ENCODE peak calls at places on chromosome 16, in seven cellular contexts. One of them, this sample, is unnamed.
A peak's percentile ranks its signal among the peaks of the same experiment; 100 is the strongest.

GRCh38 chr16:2842340-2843000 is 12.4 kb downstream of the ZG16B start:
- DNase-seq in sciatic nerve: peak; percentile 66
- DNase-seq in MG63: no peak
- DNase-seq in activated CD4-positive, CD25-positive, alpha-beta regulatory T cell treated with anti-CD3 and anti-CD28 coated beads, Interleukin-2, amount 50 U/mL, for 16 hours: peak; percentile 51
- DNase-seq in activated CD4-positive, alpha-beta memory T cell treated with anti-CD3 and anti-CD28 coated beads, Interleukin-2, amount 10 ng/mL, durations not matched to agents 7 days and 5 days: peak; percentile 76
- DNase-seq in 8988T: peak; percentile 55
- DNase-seq in NCI-H1048: no peak
- DNase-seq in this sample: no peak

GRCh38 chr16:4947722-4948503 is 10.2 kb upstream of the SEC14L5 start:
- DNase-seq in sciatic nerve: no peak
- DNase-seq in MG63: no peak
- DNase-seq in activated CD4-positive, CD25-positive, alpha-beta regulatory T cell treated with anti-CD3 and anti-CD28 coated beads, Interleukin-2, amount 50 U/mL, for 16 hours: no peak
- DNase-seq in activated CD4-positive, alpha-beta memory T cell treated with anti-CD3 and anti-CD28 coated beads, Interleukin-2, amount 10 ng/mL, durations not matched to agents 7 days and 5 days: no peak
- DNase-seq in 8988T: no peak
- DNase-seq in NCI-H1048: no peak
- DNase-seq in this sample: no peak

GRCh38 chr16:27189335-27189972 is 13.9 kb upstream of the KDM8 start:
- DNase-seq in sciatic nerve: no peak
- DNase-seq in MG63: no peak
- DNase-seq in activated CD4-positive, CD25-positive, alpha-beta regulatory T cell treated with anti-CD3 and anti-CD28 coated beads, Interleukin-2, amount 50 U/mL, for 16 hours: no peak
- DNase-seq in activated CD4-positive, alpha-beta memory T cell treated with anti-CD3 and anti-CD28 coated beads, Interleukin-2, amount 10 ng/mL, durations not matched to agents 7 days and 5 days: no peak
- DNase-seq in 8988T: no peak
- DNase-seq in NCI-H1048: no peak
- DNase-seq in this sample: no peak

GRCh38 chr16:58733248-58733670 is 857 bp downstream of the GOT2 start:
- DNase-seq in sciatic nerve: no peak
- DNase-seq in MG63: no peak
- DNase-seq in activated CD4-positive, CD25-positive, alpha-beta regulatory T cell treated with anti-CD3 and anti-CD28 coated beads, Interleukin-2, amount 50 U/mL, for 16 hours: no peak
- DNase-seq in activated CD4-positive, alpha-beta memory T cell treated with anti-CD3 and anti-CD28 coated beads, Interleukin-2, amount 10 ng/mL, durations not matched to agents 7 days and 5 days: no peak
- DNase-seq in 8988T: no peak
- DNase-seq in NCI-H1048: no peak
- DNase-seq in this sample: no peak

GRCh38 chr16:19001788-19002187 is 18.1 kb downstream of the TMC7 start:
- DNase-seq in sciatic nerve: no peak
- DNase-seq in MG63: peak; percentile 98
- DNase-seq in activated CD4-positive, CD25-positive, alpha-beta regulatory T cell treated with anti-CD3 and anti-CD28 coated beads, Interleukin-2, amount 50 U/mL, for 16 hours: no peak
- DNase-seq in activated CD4-positive, alpha-beta memory T cell treated with anti-CD3 and anti-CD28 coated beads, Interleukin-2, amount 10 ng/mL, durations not matched to agents 7 days and 5 days: no peak
- DNase-seq in 8988T: no peak
- DNase-seq in NCI-H1048: no peak
- DNase-seq in this sample: no peak

GRCh38 chr16:1767116-1767994 is 4.0 kb downstream of the NME3 start:
- DNase-seq in sciatic nerve: no peak
- DNase-seq in MG63: no peak
- DNase-seq in activated CD4-positive, CD25-positive, alpha-beta regulatory T cell treated with anti-CD3 and anti-CD28 coated beads, Interleukin-2, amount 50 U/mL, for 16 hours: no peak
- DNase-seq in activated CD4-positive, alpha-beta memory T cell treated with anti-CD3 and anti-CD28 coated beads, Interleukin-2, amount 10 ng/mL, durations not matched to agents 7 days and 5 days: no peak
- DNase-seq in 8988T: no peak
- DNase-seq in NCI-H1048: no peak
- DNase-seq in this sample: no peak

GRCh38 chr16:46817961-46818360 is 13.0 kb downstream of the C16orf87 start:
- DNase-seq in sciatic nerve: no peak
- DNase-seq in MG63: peak; percentile 69
- DNase-seq in activated CD4-positive, CD25-positive, alpha-beta regulatory T cell treated with anti-CD3 and anti-CD28 coated beads, Interleukin-2, amount 50 U/mL, for 16 hours: no peak
- DNase-seq in activated CD4-positive, alpha-beta memory T cell treated with anti-CD3 and anti-CD28 coated beads, Interleukin-2, amount 10 ng/mL, durations not matched to agents 7 days and 5 days: no peak
- DNase-seq in 8988T: no peak
- DNase-seq in NCI-H1048: no peak
- DNase-seq in this sample: no peak

GRCh38 chr16:87344931-87345631 is 27.9 kb upstream of the C16orf95 start:
- DNase-seq in sciatic nerve: no peak
- DNase-seq in MG63: no peak
- DNase-seq in activated CD4-positive, CD25-positive, alpha-beta regulatory T cell treated with anti-CD3 and anti-CD28 coated beads, Interleukin-2, amount 50 U/mL, for 16 hours: peak; percentile 0
- DNase-seq in activated CD4-positive, alpha-beta memory T cell treated with anti-CD3 and anti-CD28 coated beads, Interleukin-2, amount 10 ng/mL, durations not matched to agents 7 days and 5 days: peak; percentile 72
- DNase-seq in 8988T: no peak
- DNase-seq in NCI-H1048: no peak
- DNase-seq in this sample: no peak

GRCh38 chr16:35176449-35176848 is 1717.0 kb downstream of the TP53TG3F start:
- DNase-seq in sciatic nerve: no peak
- DNase-seq in MG63: no peak
- DNase-seq in activated CD4-positive, CD25-positive, alpha-beta regulatory T cell treated with anti-CD3 and anti-CD28 coated beads, Interleukin-2, amount 50 U/mL, for 16 hours: no peak
- DNase-seq in activated CD4-positive, alpha-beta memory T cell treated with anti-CD3 and anti-CD28 coated beads, Interleukin-2, amount 10 ng/mL, durations not matched to agents 7 days and 5 days: no peak
- DNase-seq in 8988T: no peak
- DNase-seq in NCI-H1048: no peak
- DNase-seq in this sample: no peak

GRCh38 chr16:49620868-49621239 is 235.1 kb downstream of the ZNF423 start:
- DNase-seq in sciatic nerve: no peak
- DNase-seq in MG63: no peak
- DNase-seq in activated CD4-positive, CD25-positive, alpha-beta regulatory T cell treated with anti-CD3 and anti-CD28 coated beads, Interleukin-2, amount 50 U/mL, for 16 hours: no peak
- DNase-seq in activated CD4-positive, alpha-beta memory T cell treated with anti-CD3 and anti-CD28 coated beads, Interleukin-2, amount 10 ng/mL, durations not matched to agents 7 days and 5 days: no peak
- DNase-seq in 8988T: peak; percentile 12
- DNase-seq in NCI-H1048: no peak
- DNase-seq in this sample: peak; percentile 77

This sample was measured in coronary artery.